ENCODE peak calls at places on chromosome 7, in four cellular contexts. One of them, this sample, is unnamed.

GRCh38 chr7:69431626-69432025 is 166.6 kb upstream of the AUTS2 start:
- DNase-seq in brain microvascular endothelial cell: no peak
- DNase-seq in IMR-90: no peak
- DNase-seq in spleen: no peak
- DNase-seq in this sample: no peak

GRCh38 chr7:29281782-29282541 is 87.4 kb downstream of the CHN2 start:
- DNase-seq in brain microvascular endothelial cell: peak
- DNase-seq in spleen: no peak
- DNase-seq in IMR-90: no peak
- DNase-seq in this sample: no peak

GRCh38 chr7:70384891-70385290 is 747.1 kb upstream of the GALNT17 start:
- DNase-seq in IMR-90: peak
- DNase-seq in brain microvascular endothelial cell: peak
- DNase-seq in spleen: no peak
- DNase-seq in this sample: no peak

GRCh38 chr7:16399265-16399801 is 22.0 kb downstream of the CRPPA start:
- DNase-seq in IMR-90: peak
- DNase-seq in brain microvascular endothelial cell: no peak
- DNase-seq in spleen: no peak
- DNase-seq in this sample: no peak

GRCh38 chr7:8638076-8638475 is 204.7 kb downstream of the NXPH1 start:
- DNase-seq in spleen: no peak
- DNase-seq in brain microvascular endothelial cell: no peak
- DNase-seq in IMR-90: no peak
- DNase-seq in this sample: no peak

GRCh38 chr7:73504017-73504416 is 18.1 kb downstream of the BAZ1B start:
- DNase-seq in brain microvascular endothelial cell: no peak
- DNase-seq in IMR-90: no peak
- DNase-seq in spleen: no peak
- DNase-seq in this sample: no peak

GRCh38 chr7:30225863-30226361 is 58.5 kb upstream of the ZNRF2 start:
- DNase-seq in IMR-90: peak
- DNase-seq in brain microvascular endothelial cell: peak
- DNase-seq in spleen: peak
- DNase-seq in this sample: no peak

GRCh38 chr7:16345979-16346958 is 75.1 kb downstream of the CRPPA start:
- DNase-seq in spleen: no peak
- DNase-seq in IMR-90: peak
- DNase-seq in brain microvascular endothelial cell: peak
- DNase-seq in this sample: no peak

GRCh38 chr7:124033807-124034753 is 1.2 kb upstream of the TMEM229A start:
- DNase-seq in spleen: no peak
- DNase-seq in IMR-90: no peak
- DNase-seq in brain microvascular endothelial cell: no peak
- DNase-seq in this sample: no peak

GRCh38 chr7:8436965-8437364 is 3.6 kb downstream of the NXPH1 start:
- DNase-seq in IMR-90: no peak
- DNase-seq in spleen: peak
- DNase-seq in brain microvascular endothelial cell: no peak
- DNase-seq in this sample: no peak

GRCh38 chr7:129271500-129272355 is 46.9 kb downstream of the AHCYL2 start:
- DNase-seq in spleen: no peak
- DNase-seq in brain microvascular endothelial cell: peak
- DNase-seq in IMR-90: peak
- DNase-seq in this sample: no peak

GRCh38 chr7:140901946-140902304 is 22.8 kb downstream of the BRAF start:
- DNase-seq in IMR-90: no peak
- DNase-seq in brain microvascular endothelial cell: no peak
- DNase-seq in spleen: no peak
- DNase-seq in this sample: no peak

GRCh38 chr7:3068568-3068967 is 24.9 kb upstream of the CARD11 start:
- DNase-seq in brain microvascular endothelial cell: no peak
- DNase-seq in IMR-90: no peak
- DNase-seq in spleen: no peak
- DNase-seq in this sample: no peak

GRCh38 chr7:151013728-151014497 is 10.4 kb downstream of the ATG9B start:
- DNase-seq in IMR-90: peak
- DNase-seq in spleen: peak
- DNase-seq in brain microvascular endothelial cell: peak
- DNase-seq in this sample: no peak

GRCh38 chr7:112540839-112541577 is 60.2 kb downstream of the LSMEM1 start:
- DNase-seq in brain microvascular endothelial cell: no peak
- DNase-seq in spleen: no peak
- DNase-seq in IMR-90: no peak
- DNase-seq in this sample: no peak

GRCh38 chr7:11567571-11567970 is 264.4 kb downstream of the THSD7A start:
- DNase-seq in IMR-90: no peak
- DNase-seq in brain microvascular endothelial cell: no peak
- DNase-seq in spleen: no peak
- DNase-seq in this sample: no peak
- TF ChIP-seq CTCF in IMR-90: no peak
- TF ChIP-seq CTCF in brain microvascular endothelial cell: no peak
- TF ChIP-seq CTCF in spleen: no peak
- TF ChIP-seq CTCF in this sample: no peak

GRCh38 chr7:107045980-107046379 is 1.5 kb downstream of the PRKAR2B start:
- DNase-seq in brain microvascular endothelial cell: no peak
- DNase-seq in spleen: no peak
- DNase-seq in IMR-90: peak
- DNase-seq in this sample: no peak

GRCh38 chr7:107045195-107045960 is 873 bp downstream of the PRKAR2B start:
- DNase-seq in spleen: no peak
- DNase-seq in brain microvascular endothelial cell: no peak
- DNase-seq in IMR-90: peak
- DNase-seq in this sample: no peak

GRCh38 chr7:107046511-107047259 is 2.2 kb downstream of the PRKAR2B start:
- DNase-seq in IMR-90: no peak
- DNase-seq in spleen: no peak
- DNase-seq in brain microvascular endothelial cell: no peak
- DNase-seq in this sample: no peak

GRCh38 chr7:107043916-107044346 is 574 bp upstream of the PRKAR2B start:
- DNase-seq in brain microvascular endothelial cell: no peak
- DNase-seq in spleen: no peak
- DNase-seq in IMR-90: peak
- DNase-seq in this sample: no peak

DNA sequence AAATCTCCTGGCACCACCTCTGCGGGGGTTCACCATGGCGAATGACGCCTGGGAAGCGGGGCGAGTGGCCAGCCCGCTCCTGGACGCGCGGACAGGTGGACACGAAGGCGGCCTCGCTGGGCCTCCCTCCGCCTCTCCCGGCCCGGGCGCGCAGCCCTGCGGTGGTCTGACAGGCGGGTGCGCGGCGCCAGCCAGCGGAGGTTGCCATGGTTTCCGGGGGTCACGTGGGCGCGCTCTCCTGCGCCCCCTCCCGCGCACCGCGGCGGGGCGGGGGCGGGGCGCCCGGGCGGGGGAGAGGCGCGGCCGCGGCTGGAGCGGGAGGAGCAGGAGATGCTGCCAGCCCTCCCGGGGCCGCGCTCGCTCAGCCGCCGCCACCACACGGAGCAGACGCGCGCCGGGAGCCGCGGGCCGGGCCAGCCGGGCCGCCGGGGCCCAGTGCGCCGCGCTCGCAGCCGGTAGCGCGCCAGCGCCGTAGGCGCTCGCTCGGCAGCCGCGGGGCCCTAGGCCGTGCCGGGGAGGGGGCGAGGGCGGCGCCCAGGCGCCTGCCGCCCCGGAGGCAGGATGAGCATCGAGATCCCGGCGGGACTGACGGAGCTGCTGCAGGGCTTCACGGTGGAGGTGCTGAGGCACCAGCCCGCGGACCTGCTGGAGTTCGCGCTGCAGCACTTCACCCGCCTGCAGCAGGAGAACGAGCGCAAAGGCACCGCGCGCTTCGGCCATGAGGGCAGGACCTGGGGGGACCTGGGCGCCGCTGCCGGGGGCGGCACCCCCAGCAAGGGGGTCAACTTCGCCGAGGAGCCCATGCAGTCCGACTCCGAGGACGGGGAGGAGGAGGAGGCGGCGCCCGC is at the start of gene PRKAR2B:
- DNase-seq in IMR-90: peak
- DNase-seq in spleen: peak
- DNase-seq in brain microvascular endothelial cell: peak
- DNase-seq in this sample: no peak
- TF ChIP-seq CTCF in IMR-90: peak
- TF ChIP-seq CTCF in spleen: no peak
- TF ChIP-seq CTCF in brain microvascular endothelial cell: no peak
- TF ChIP-seq CTCF in this sample: no peak

DNA sequence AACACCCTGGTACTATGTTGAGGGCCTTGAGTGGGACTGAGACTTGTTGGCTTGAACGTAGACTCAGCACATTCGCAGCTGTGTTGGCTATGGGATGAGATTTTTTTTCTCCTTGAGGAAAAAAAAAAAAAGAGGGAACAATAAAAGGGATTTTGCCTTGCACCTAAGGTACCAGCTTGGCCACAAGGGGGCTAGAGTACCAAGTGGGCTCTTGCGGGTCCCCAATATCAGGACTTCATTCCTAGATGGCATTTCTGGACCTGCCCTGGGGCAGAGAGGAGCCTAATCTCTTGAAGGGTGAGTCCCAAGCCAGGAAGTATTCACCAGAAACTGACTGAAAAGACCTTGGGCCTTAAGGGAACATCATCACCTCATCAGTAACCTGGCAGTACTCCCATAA is 1083.6 kb upstream of the PHF14 start:
- DNase-seq in brain microvascular endothelial cell: no peak
- DNase-seq in IMR-90: no peak
- DNase-seq in spleen: peak
- DNase-seq in this sample: no peak
- TF ChIP-seq CTCF in brain microvascular endothelial cell: no peak
- TF ChIP-seq CTCF in IMR-90: no peak
- TF ChIP-seq CTCF in spleen: no peak
- TF ChIP-seq CTCF in this sample: no peak

GRCh38 chr7:82803411-82803810 is 359.3 kb downstream of the PCLO start:
- DNase-seq in IMR-90: peak
- DNase-seq in spleen: no peak
- DNase-seq in brain microvascular endothelial cell: no peak
- DNase-seq in this sample: no peak

GRCh38 chr7:82808633-82809032 is 354.1 kb downstream of the PCLO start:
- DNase-seq in brain microvascular endothelial cell: no peak
- DNase-seq in spleen: no peak
- DNase-seq in IMR-90: no peak
- DNase-seq in this sample: no peak

GRCh38 chr7:82810558-82811259 is 352.0 kb downstream of the PCLO start:
- DNase-seq in spleen: no peak
- DNase-seq in IMR-90: peak
- DNase-seq in brain microvascular endothelial cell: peak
- DNase-seq in this sample: no peak

GRCh38 chr7:82805527-82805960 is 357.1 kb downstream of the PCLO start:
- DNase-seq in spleen: no peak
- DNase-seq in brain microvascular endothelial cell: peak
- DNase-seq in IMR-90: peak
- DNase-seq in this sample: no peak
- TF ChIP-seq CTCF in spleen: no peak
- TF ChIP-seq CTCF in brain microvascular endothelial cell: no peak
- TF ChIP-seq CTCF in IMR-90: no peak
- TF ChIP-seq CTCF in this sample: no peak

DNA sequence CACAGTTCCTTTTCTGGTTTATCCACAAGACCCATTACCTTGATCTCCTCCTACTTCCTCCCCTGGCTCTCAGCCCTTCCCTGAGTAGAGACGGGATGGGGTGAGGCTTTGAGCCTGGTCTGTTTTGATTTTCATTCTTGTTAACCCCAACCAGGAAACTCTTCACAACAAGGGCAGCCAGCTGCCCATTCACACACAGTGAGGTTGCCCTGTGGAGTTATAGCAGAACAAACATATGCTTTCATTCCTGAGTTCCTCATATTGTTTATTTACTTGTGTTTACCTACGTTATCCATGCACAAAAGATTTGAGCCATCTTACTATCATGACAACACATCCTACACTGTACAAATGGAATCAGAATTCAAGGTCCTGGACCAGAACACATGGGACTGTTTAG is 21.8 kb upstream of the BMPER start:
- DNase-seq in brain microvascular endothelial cell: no peak
- DNase-seq in spleen: no peak
- DNase-seq in IMR-90: no peak
- DNase-seq in this sample: no peak
- TF ChIP-seq CTCF in brain microvascular endothelial cell: no peak
- TF ChIP-seq CTCF in spleen: no peak
- TF ChIP-seq CTCF in IMR-90: no peak
- TF ChIP-seq CTCF in this sample: no peak

This sample was measured in omental fat pad.